ENCODE peak calls at places on chromosomes 5 and 9, in seven cellular contexts. Z is GM23248; N is naive thymus-derived CD4-positive, alpha-beta T cell; Q is hepatocyte; P is spleen; V is effector memory CD4-positive, alpha-beta T cell; I is left ventricle myocardium inferior. K is an unnamed sample.

GRCh38 chr9:12876872-12877271 is 102.1 kb downstream of the LURAP1L start:
- DNase-seq in Z (no peak), N (no peak), Q (no peak), P (no peak), V (no peak), I (no peak), K (no peak)

GRCh38 chr9:37812773-37813379 is 12.3 kb downstream of the DCAF10 start:
- DNase-seq in Z (no peak), N (no peak), Q (no peak), P (no peak), V (no peak), I (no peak), K (no peak)

GRCh38 chr9:106697799-106698591 is 165.0 kb upstream of the ZNF462 start:
- DNase-seq in Z (peak; percentile 87), N (no peak), Q (peak; percentile 68), P (peak; percentile 72), V (no peak), I (peak; percentile 84), K (peak; percentile 8)

GRCh38 chr5:17441351-17441750 is 56.7 kb upstream of the TAF11L2 start:
- DNase-seq in Z (peak; percentile 92), N (no peak), Q (no peak), P (no peak), V (no peak), I (no peak), K (no peak)

GRCh38 chr9:14318934-14319513 is 5.1 kb upstream of the NFIB start:
- DNase-seq in Z (no peak), N (no peak), Q (no peak), P (no peak), V (no peak), I (no peak), K (no peak)

GRCh38 chr9:97954550-97954989 is 16.6 kb upstream of the HEMGN start:
- DNase-seq in Z (peak; percentile 38), N (peak; percentile 69), Q (peak; percentile 60), P (no peak), V (peak; percentile 28), I (no peak), K (no peak)

GRCh38 chr9:89278551-89278950 is 32.4 kb upstream of the CKS2 start:
- DNase-seq in Z (no peak), N (no peak), Q (no peak), P (no peak), V (no peak), I (no peak), K (no peak)

GRCh38 chr5:120007619-120008018 is 378.3 kb downstream of the FAM170A start:
- DNase-seq in Z (no peak), N (no peak), Q (peak; percentile 15), P (no peak), V (no peak), I (no peak), K (no peak)

GRCh38 chr5:80492741-80493140 is 4.8 kb downstream of the FAM151B start:
- DNase-seq in Z (no peak), N (no peak), Q (no peak), P (no peak), V (no peak), I (no peak), K (no peak)

GRCh38 chr5:181058321-181058720 is 18.3 kb downstream of the BTNL9 start:
- DNase-seq in Z (no peak), N (no peak), Q (no peak), P (no peak), V (no peak), I (no peak), K (no peak)

GRCh38 chr5:141430332-141431113 is at the start of gene PCDHGA12:
- DNase-seq in Z (peak; percentile 92), N (no peak), Q (no peak), P (no peak), V (no peak), I (peak; percentile 50), K (no peak)

GRCh38 chr9:89497978-89498844 is at the start of gene SEMA4D:
- DNase-seq in Z (peak; percentile 39), N (no peak), Q (peak; percentile 86), P (peak; percentile 89), V (peak; percentile 33), I (peak; percentile 73), K (peak; percentile 45)

GRCh38 chr5:161302557-161302956 is 244.0 kb downstream of the GABRB2 start:
- DNase-seq in Z (no peak), N (no peak), Q (no peak), P (no peak), V (no peak), I (no peak), K (no peak)

GRCh38 chr9:129549684-129550083 is 71.2 kb downstream of the C9orf50 start:
- DNase-seq in Z (peak; percentile 69), N (no peak), Q (no peak), P (no peak), V (no peak), I (peak; percentile 46), K (no peak)

GRCh38 chr9:82780017-82780416 is 282.9 kb downstream of the RASEF start:
- DNase-seq in Z (no peak), N (no peak), Q (no peak), P (no peak), V (no peak), I (no peak), K (no peak)

GRCh38 chr5:73619606-73620334 is 6.2 kb upstream of the ARHGEF28 start:
- DNase-seq in Z (no peak), N (no peak), Q (no peak), P (no peak), V (no peak), I (no peak), K (no peak)

GRCh38 chr9:125272697-125273096 is 11.1 kb downstream of the GAPVD1 start:
- DNase-seq in Z (no peak), N (no peak), Q (peak; percentile 58), P (no peak), V (no peak), I (no peak), K (no peak)

GRCh38 chr9:112124156-112124555 is 50.9 kb downstream of the SUSD1 start:
- DNase-seq in Z (no peak), N (no peak), Q (no peak), P (no peak), V (no peak), I (no peak), K (no peak)

GRCh38 chr9:112125961-112126388 is 49.1 kb downstream of the SUSD1 start:
- DNase-seq in Z (no peak), N (no peak), Q (no peak), P (no peak), V (no peak), I (no peak), K (no peak)

GRCh38 chr9:112130347-112130746 is 44.8 kb downstream of the SUSD1 start:
- DNase-seq in Z (no peak), N (no peak), Q (no peak), P (no peak), V (no peak), I (no peak), K (no peak)

GRCh38 chr9:112129246-112129645 is 45.9 kb downstream of the SUSD1 start:
- DNase-seq in Z (no peak), N (no peak), Q (no peak), P (no peak), V (no peak), I (no peak), K (no peak)

GRCh38 chr9:112127281-112127680 is 47.8 kb downstream of the SUSD1 start:
- DNase-seq in Z (no peak), N (no peak), Q (no peak), P (no peak), V (no peak), I (no peak), K (no peak)
- H3K4me1 ChIP-seq in Z (peaks cover 6% of the 10 kb centered on the region), N (no peaks in the 10 kb centered on the region), Q (no peaks in the 10 kb centered on the region), P (no peaks in the 10 kb centered on the region), V (no peaks in the 10 kb centered on the region), I (no peaks in the 10 kb centered on the region), K (no peaks in the 10 kb centered on the region)

GRCh38 chr9:134163374-134164196 is 779 bp downstream of the RNU6ATAC start:
- DNase-seq in Z (peak; percentile 77), N (peak; percentile 73), Q (peak; percentile 55), P (peak; percentile 92), V (peak; percentile 58), I (peak; percentile 70), K (no peak)
- H3K4me3 ChIP-seq in Z (no peak overlapping the region), N (no peak overlapping the region), Q (peak overlapping the region; percentile 2), P (no peak overlapping the region), V (no peak overlapping the region), I (no peak overlapping the region), K (no peak overlapping the region)

GRCh38 chr5:36935805-36936204 is 59.2 kb downstream of the NIPBL start:
- DNase-seq in Z (no peak), N (no peak), Q (no peak), P (no peak), V (no peak), I (no peak), K (no peak)

GRCh38 chr5:36929438-36929837 is 52.9 kb downstream of the NIPBL start:
- DNase-seq in Z (no peak), N (no peak), Q (no peak), P (no peak), V (no peak), I (no peak), K (no peak)

GRCh38 chr5:36932056-36932455 is 55.5 kb downstream of the NIPBL start:
- DNase-seq in Z (no peak), N (no peak), Q (no peak), P (no peak), V (no peak), I (no peak), K (no peak)

GRCh38 chr5:36934740-36935356 is 58.3 kb downstream of the NIPBL start:
- DNase-seq in Z (peak; percentile 33), N (no peak), Q (no peak), P (no peak), V (no peak), I (no peak), K (no peak)

DNA sequence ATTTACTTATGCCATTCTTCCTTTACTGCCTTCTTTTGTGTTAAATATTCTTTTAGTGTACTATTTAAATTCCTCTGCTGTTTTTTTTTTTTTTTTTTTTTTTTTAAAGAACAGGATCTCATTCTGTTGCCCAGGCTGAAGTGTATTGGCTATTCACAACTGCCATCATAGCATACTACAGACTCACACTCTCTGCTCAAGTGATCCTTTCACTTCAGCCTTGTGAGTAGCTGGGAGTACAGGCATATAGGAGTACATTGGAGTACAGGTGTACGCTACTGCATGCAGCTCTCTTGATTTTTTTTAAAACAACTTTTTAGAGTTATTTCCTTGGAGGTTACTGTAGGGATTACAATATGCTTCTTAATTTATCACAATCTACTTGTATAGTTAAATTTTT is 56.1 kb downstream of the NIPBL start:
- DNase-seq in Z (no peak), N (no peak), Q (no peak), P (no peak), V (no peak), I (no peak), K (no peak)
- H3K4me1 ChIP-seq in Z (peaks cover 38% of the 10 kb centered on the region), N (peaks cover 12% of the 10 kb centered on the region), Q (no peaks in the 10 kb centered on the region), P (peaks cover 56% of the 10 kb centered on the region), V (peaks cover 3% of the 10 kb centered on the region), I (peaks cover 83% of the 10 kb centered on the region), K (peaks cover 20% of the 10 kb centered on the region)

GRCh38 chr5:118791986-118792734 is 196.2 kb downstream of the DTWD2 start:
- DNase-seq in Z (peak; percentile 85), N (peak; percentile 16), Q (peak; percentile 85), P (no peak), V (no peak), I (no peak), K (no peak)
- H3K4me3 ChIP-seq in Z (peak overlapping the region; percentile 28), N (no peak overlapping the region), Q (no peak overlapping the region), P (no peak overlapping the region), V (no peak overlapping the region), I (peak overlapping the region; percentile 13), K (peak overlapping the region; percentile 50)

K was measured in thoracic aorta.